ENCODE peak calls at places on chromosomes 13 and 19, in seven cellular contexts. I, G, B, U, O, P and X are unnamed samples.

GRCh38 chr19:16957151-16957662 is 68.4 kb downstream of the F2RL3 start:
- DNase-seq in O (no peak), B (no peak), I (no peak), P (peak; percentile 11), G (no peak), U (no peak), X (no peak)

GRCh38 chr13:40031031-40031430 is 375.6 kb downstream of the COG6 start:
- DNase-seq in U (no peak), I (no peak), B (peak; percentile 23), G (no peak), O (no peak), P (no peak), X (no peak)

GRCh38 chr13:100513987-100514670 is 74.5 kb downstream of the GGACT start:
- DNase-seq in I (no peak), P (peak; percentile 90), U (peak; percentile 85), O (peak; percentile 34), B (no peak), G (no peak), X (peak; percentile 34)

GRCh38 chr19:10661946-10662345 is 7.8 kb downstream of the ILF3 start:
- DNase-seq in P (no peak), G (no peak), U (no peak), B (no peak), O (no peak), I (no peak), X (no peak)

GRCh38 chr13:101649490-101650126 is 197.1 kb downstream of the ITGBL1 start:
- DNase-seq in P (no peak), O (no peak), U (no peak), G (no peak), I (no peak), B (no peak), X (peak; percentile 10)

GRCh38 chr19:10167459-10167858 is 27.3 kb downstream of the DNMT1 start:
- DNase-seq in G (no peak), U (no peak), I (no peak), P (no peak), O (no peak), B (no peak), X (no peak)

GRCh38 chr19:29785955-29786589 is 25.7 kb upstream of the CCNE1 start:
- DNase-seq in G (peak; percentile 16), O (no peak), U (no peak), B (no peak), P (no peak), I (no peak), X (peak; percentile 42)

GRCh38 chr13:33611016-33611805 is 206.7 kb upstream of the RFC3 start:
- DNase-seq in B (peak; percentile 24), U (no peak), I (no peak), G (no peak), P (peak; percentile 94), O (no peak), X (no peak)

GRCh38 chr19:29798783-29799182 is 13.0 kb upstream of the CCNE1 start:
- DNase-seq in O (no peak), B (no peak), I (no peak), P (no peak), U (no peak), G (no peak), X (no peak)

GRCh38 chr13:26558074-26558805 is 757 bp downstream of the WASF3 start:
- DNase-seq in B (peak; percentile 16), P (no peak), U (peak; percentile 48), I (no peak), G (no peak), O (no peak), X (no peak)

GRCh38 chr19:37920591-37921450 is 13.8 kb downstream of the SIPA1L3 start:
- DNase-seq in U (no peak), G (no peak), O (peak; percentile 24), P (peak; percentile 5), B (no peak), I (no peak), X (no peak)

GRCh38 chr19:46716013-46716671 is 772 bp downstream of the PRKD2 start:
- DNase-seq in B (peak; percentile 54), I (no peak), O (no peak), G (peak; percentile 38), P (no peak), U (no peak), X (peak; percentile 18)

GRCh38 chr13:30881191-30881651 is 24.9 kb upstream of the MEDAG start:
- DNase-seq in O (no peak), U (no peak), P (no peak), B (no peak), I (no peak), G (no peak), X (no peak)

GRCh38 chr19:40443930-40444180 is 280 bp downstream of the SERTAD3 start:
- DNase-seq in P (no peak), G (no peak), I (no peak), U (no peak), B (peak; percentile 29), O (no peak), X (no peak)

GRCh38 chr19:50857366-50857765 is 2.7 kb downstream of the KLK3 start:
- DNase-seq in O (no peak), P (no peak), G (no peak), I (no peak), U (no peak), B (no peak), X (no peak)